ENCODE peak calls at places on chromosomes 11 and 22, in nine cellular contexts. V, M, R, X, B, O, A, K and E are unnamed samples.

GRCh38 chr11:66335531-66336233 is 552 bp downstream of the RIN1 start:
- DNase-seq in V (no peak), M (no peak), R (no peak), X (peak; percentile 81), B (no peak), O (peak; percentile 72), A (no peak), K (no peak), E (no peak)

GRCh38 chr11:64854534-64855502 is 10.4 kb upstream of the CDC42BPG start:
- DNase-seq in V (peak; percentile 94), M (no peak), R (no peak), X (peak; percentile 79), B (peak; percentile 79), O (peak; percentile 95), A (no peak), K (peak; percentile 96), E (no peak)

GRCh38 chr11:72592698-72593097 is 81.5 kb downstream of the PDE2A start:
- DNase-seq in V (no peak), M (no peak), R (no peak), X (no peak), B (no peak), O (no peak), A (no peak), K (no peak), E (no peak)

GRCh38 chr11:111627591-111627990 is 25.3 kb downstream of the SIK2 start:
- DNase-seq in V (no peak), M (no peak), R (no peak), X (no peak), B (no peak), O (no peak), A (no peak), K (no peak), E (no peak)

GRCh38 chr22:23070418-23071162 is at the start of gene GNAZ:
- DNase-seq in V (peak; percentile 27), M (no peak), R (peak; percentile 37), X (peak; percentile 82), B (no peak), O (peak; percentile 59), A (no peak), K (no peak), E (peak; percentile 41)

GRCh38 chr22:37626144-37626543 is 13.3 kb upstream of the SH3BP1 start:
- DNase-seq in V (no peak), M (no peak), R (no peak), X (no peak), B (peak; percentile 78), O (peak; percentile 92), A (no peak), K (peak; percentile 80), E (no peak)

GRCh38 chr11:31902706-31903105 is 91.6 kb upstream of the PAX6 start:
- DNase-seq in V (no peak), M (no peak), R (no peak), X (no peak), B (no peak), O (no peak), A (no peak), K (no peak), E (no peak)

GRCh38 chr11:119691020-119691666 is 37.9 kb downstream of the NECTIN1 start:
- DNase-seq in V (no peak), M (no peak), R (no peak), X (no peak), B (no peak), O (no peak), A (no peak), K (no peak), E (no peak)

GRCh38 chr22:47174671-47175111 is 412.2 kb downstream of the TBC1D22A start:
- DNase-seq in V (peak; percentile 11), M (no peak), R (peak; percentile 30), X (peak; percentile 43), B (no peak), O (peak; percentile 40), A (no peak), K (no peak), E (no peak)

GRCh38 chr22:20117656-20118571 is 888 bp upstream of the TRMT2A start:
- DNase-seq in V (no peak), M (no peak), R (peak; percentile 48), X (no peak), B (peak; percentile 30), O (peak; percentile 63), A (no peak), K (no peak), E (peak; percentile 58)

GRCh38 chr22:17969732-17970131 is 54.6 kb downstream of the MICAL3 start:
- DNase-seq in V (peak; percentile 55), M (no peak), R (no peak), X (no peak), B (peak; percentile 51), O (no peak), A (no peak), K (peak; percentile 68), E (no peak)

DNA sequence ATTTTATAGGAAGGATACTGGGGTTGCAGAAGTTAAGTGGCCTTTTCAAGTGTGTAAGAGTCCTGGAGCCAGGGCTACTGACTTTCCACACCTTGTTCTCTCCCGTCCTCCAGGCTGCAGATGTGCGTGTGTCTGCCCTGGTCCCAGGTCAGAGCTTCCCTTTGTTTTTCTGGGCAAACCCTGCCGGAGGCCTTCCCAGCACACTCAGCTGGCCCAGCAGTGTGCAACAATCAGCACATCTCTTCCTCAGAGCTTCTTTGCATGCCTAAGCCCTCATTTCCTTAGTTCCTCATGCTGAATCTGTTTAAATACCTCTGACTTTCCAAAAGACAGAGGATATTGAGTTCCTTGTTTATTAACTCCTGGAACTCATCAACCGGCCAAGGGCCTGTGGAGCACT is 80.6 kb downstream of the KCNJ1 start:
- DNase-seq in V (no peak), M (no peak), R (no peak), X (no peak), B (no peak), O (no peak), A (no peak), K (no peak), E (no peak)
- H3K27ac ChIP-seq in V (no peak overlapping the region), M (no peak overlapping the region), R (no peak overlapping the region), X (no peak overlapping the region), B (peak overlapping the region; percentile 17), O (no peak overlapping the region), A (no peak overlapping the region), K (no peak overlapping the region), E (no peak overlapping the region)

DNA sequence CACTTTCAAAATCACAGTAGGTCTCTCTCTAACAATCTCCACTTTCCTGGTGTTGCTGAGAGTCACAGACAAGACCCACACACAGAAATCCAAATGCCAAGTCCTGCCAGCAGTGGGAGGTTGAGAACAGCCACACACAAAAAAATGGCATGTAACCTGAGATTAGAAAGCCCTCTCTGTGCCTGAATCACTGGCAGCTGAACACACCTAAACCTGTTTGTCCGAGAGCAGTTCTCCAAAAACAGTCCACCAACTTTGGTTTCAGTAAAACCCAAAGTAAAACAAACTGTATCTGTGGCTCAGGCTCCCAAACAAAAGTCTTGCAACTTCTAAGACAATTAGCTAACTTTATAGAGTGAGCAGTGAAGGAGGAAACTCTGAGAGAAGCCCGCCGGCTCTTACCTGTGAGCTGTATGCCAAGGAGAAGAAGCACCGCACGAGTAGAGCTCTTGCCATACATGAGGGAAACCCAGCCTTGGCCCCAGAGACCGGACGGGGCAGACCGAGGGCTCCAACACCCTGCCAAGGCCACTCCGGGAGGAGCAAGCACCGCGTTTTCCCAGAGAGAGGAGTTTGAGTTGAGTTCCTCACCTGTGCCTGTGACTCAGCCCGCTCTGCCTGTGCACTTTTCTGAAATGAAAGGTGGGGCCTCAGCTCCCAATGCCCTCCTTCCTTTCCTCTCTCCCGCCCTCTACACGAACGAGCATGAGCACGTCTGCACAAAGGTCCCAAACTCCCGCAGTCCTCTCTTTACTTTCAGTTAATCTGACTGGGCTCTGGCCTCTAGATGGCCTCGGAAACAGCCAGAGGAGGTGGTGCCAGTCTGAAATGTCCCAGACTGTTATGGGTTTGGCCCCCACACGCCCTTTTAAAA is at the start of gene MPZL2:
- DNase-seq in V (peak; percentile 16), M (no peak), R (peak; percentile 35), X (peak; percentile 82), B (peak; percentile 20), O (no peak), A (no peak), K (no peak), E (no peak)
- H3K27ac ChIP-seq in V (peak within 1 kb of the TSS; percentile 20), M (no peak within 1 kb of the TSS), R (no peak within 1 kb of the TSS), X (no peak within 1 kb of the TSS), B (peak within 1 kb of the TSS; percentile 66), O (no peak within 1 kb of the TSS), A (no peak within 1 kb of the TSS), K (no peak within 1 kb of the TSS), E (no peak within 1 kb of the TSS)

GRCh38 chr11:122509091-122509490 is 146.4 kb upstream of the UBASH3B start:
- DNase-seq in V (no peak), M (no peak), R (no peak), X (no peak), B (no peak), O (no peak), A (no peak), K (no peak), E (no peak)

GRCh38 chr11:122509899-122510298 is 145.6 kb upstream of the UBASH3B start:
- DNase-seq in V (no peak), M (no peak), R (no peak), X (no peak), B (no peak), O (no peak), A (no peak), K (no peak), E (no peak)

DNA sequence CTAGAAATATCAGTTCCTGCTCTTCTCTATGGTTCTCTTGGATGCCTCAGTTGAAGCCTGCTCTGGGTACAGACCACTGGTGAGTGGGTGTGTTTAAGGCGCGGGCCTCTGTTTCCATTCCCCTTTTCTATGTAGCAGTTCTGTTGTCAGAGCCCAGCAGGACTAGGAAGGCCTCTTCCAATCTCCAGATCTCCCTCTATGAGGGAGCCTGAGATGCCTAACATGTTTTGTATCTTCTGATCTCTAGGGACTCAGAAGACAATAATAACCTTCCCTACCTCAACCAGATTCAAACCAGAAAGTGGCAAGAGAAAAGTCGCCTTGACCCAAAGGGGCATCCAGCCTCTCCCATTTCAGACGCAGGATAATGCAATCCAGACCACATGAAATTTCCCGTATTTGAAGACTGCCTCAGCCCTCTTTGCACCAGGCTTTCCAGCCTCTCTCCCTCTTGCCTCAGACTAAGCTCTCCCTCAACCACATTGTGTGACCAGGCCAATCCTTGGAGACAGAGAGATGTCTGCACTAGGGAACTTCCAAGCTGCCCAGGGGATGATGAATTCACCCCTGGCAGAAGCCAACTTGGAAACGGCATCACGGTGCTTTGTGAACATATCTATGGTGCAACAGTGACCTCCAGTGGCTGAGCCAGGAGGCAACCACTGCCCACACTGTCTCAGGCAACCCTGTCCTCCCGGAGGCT is 150.1 kb upstream of the UBASH3B start:
- DNase-seq in V (peak; percentile 85), M (peak; percentile 9), R (peak; percentile 46), X (peak; percentile 94), B (peak; percentile 71), O (peak; percentile 87), A (no peak), K (peak; percentile 95), E (peak; percentile 70)
- H3K27ac ChIP-seq in V (no peak overlapping the region), M (no peak overlapping the region), R (no peak overlapping the region), X (no peak overlapping the region), B (no peak overlapping the region), O (no peak overlapping the region), A (no peak overlapping the region), K (no peak overlapping the region), E (no peak overlapping the region)

DNA sequence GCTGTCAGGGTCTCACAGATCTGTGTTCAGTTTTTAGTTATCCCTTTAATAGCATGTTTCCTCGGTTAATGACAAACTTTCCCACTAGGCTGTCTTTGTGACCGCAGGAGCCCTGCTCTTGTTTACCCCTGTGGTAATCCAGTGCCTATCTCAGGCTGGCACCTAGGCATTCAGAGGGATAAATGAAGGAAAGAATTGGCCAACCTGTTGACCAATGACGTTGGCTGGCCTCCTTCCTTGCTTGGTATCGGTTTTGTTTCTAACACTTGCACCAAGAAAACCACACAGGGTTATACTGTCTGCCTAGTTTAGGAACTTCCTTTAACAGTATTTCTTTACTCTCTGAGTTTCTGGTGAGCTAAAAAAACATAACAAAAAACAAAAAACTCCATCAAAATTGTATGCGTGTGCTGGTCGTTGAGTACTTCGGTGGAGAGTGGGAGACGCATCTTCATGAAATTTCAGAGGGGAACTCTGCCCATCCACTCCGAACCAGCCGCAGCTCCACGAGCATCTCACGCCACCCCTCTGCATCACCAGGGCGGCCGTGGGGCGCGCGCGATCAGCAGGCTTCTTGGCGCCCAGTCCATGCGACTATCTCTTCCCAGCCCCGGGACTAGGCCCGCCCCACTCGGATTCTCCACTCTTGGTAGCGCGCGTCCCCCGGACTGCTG is 563 bp upstream of the ENDOD1 start:
- DNase-seq in V (no peak), M (no peak), R (no peak), X (no peak), B (no peak), O (no peak), A (no peak), K (no peak), E (peak; percentile 75)
- H3K27ac ChIP-seq in V (peak overlapping the region; percentile 97), M (peak overlapping the region; percentile 77), R (peak overlapping the region; percentile 77), X (no peak overlapping the region), B (peak overlapping the region; percentile 92), O (peak overlapping the region; percentile 90), A (no peak overlapping the region), K (peak overlapping the region; percentile 89), E (peak overlapping the region; percentile 95)